ENCODE peak calls at places on chromosome 13, in five cellular contexts. O is lower lobe of right lung, T is colonic mucosa, H is lung, L is GM23248. D is an unnamed sample. For H3K4me1, the result is how much of the 10 kb centered on the place peaks cover.

GRCh38 chr13:30985637-30986205 is 53.3 kb downstream of the TEX26 start:
- DNase-seq in O (no peak), T (no peak), H (no peak), L (peak), D (no peak)

GRCh38 chr13:99698816-99699099 is 197.5 kb downstream of the TM9SF2 start:
- DNase-seq in O (no peak), T (no peak), H (no peak), L (no peak), D (no peak)

GRCh38 chr13:30305456-30305855 is 1.9 kb downstream of the KATNAL1 start:
- DNase-seq in O (no peak), T (no peak), H (no peak), L (no peak), D (no peak)

GRCh38 chr13:60398949-60399589 is 2.0 kb downstream of the TDRD3 start:
- DNase-seq in O (no peak), T (peak), H (no peak), L (peak), D (no peak)

GRCh38 chr13:23966691-23967615 is 69.7 kb upstream of the C1QTNF9B start:
- DNase-seq in O (no peak), T (no peak), H (no peak), L (no peak), D (no peak)

GRCh38 chr13:24892844-24893243 is 128.9 kb downstream of the RNF17 start:
- DNase-seq in O (no peak), T (no peak), H (no peak), L (no peak), D (no peak)

GRCh38 chr13:98536729-98537128 is 40.2 kb downstream of the STK24 start:
- DNase-seq in O (no peak), T (no peak), H (no peak), L (no peak), D (peak)

GRCh38 chr13:36998624-36999041 is 507 bp downstream of the ALG5 start:
- DNase-seq in O (peak), T (peak), H (peak), L (peak), D (no peak)

GRCh38 chr13:20219585-20219984 is 12.5 kb downstream of the GJB6 start:
- DNase-seq in O (no peak), T (no peak), H (no peak), L (no peak), D (no peak)

GRCh38 chr13:66887088-66887487 is 343.0 kb downstream of the PCDH9 start:
- DNase-seq in O (no peak), T (no peak), H (no peak), L (no peak), D (no peak)

GRCh38 chr13:105050696-105051095 is 1484.8 kb downstream of the EFNB2 start:
- DNase-seq in O (no peak), T (no peak), H (no peak), L (no peak), D (no peak)

GRCh38 chr13:43146400-43146799 is 123.0 kb downstream of the DNAJC15 start:
- DNase-seq in O (no peak), T (no peak), H (no peak), L (no peak), D (no peak)

DNA sequence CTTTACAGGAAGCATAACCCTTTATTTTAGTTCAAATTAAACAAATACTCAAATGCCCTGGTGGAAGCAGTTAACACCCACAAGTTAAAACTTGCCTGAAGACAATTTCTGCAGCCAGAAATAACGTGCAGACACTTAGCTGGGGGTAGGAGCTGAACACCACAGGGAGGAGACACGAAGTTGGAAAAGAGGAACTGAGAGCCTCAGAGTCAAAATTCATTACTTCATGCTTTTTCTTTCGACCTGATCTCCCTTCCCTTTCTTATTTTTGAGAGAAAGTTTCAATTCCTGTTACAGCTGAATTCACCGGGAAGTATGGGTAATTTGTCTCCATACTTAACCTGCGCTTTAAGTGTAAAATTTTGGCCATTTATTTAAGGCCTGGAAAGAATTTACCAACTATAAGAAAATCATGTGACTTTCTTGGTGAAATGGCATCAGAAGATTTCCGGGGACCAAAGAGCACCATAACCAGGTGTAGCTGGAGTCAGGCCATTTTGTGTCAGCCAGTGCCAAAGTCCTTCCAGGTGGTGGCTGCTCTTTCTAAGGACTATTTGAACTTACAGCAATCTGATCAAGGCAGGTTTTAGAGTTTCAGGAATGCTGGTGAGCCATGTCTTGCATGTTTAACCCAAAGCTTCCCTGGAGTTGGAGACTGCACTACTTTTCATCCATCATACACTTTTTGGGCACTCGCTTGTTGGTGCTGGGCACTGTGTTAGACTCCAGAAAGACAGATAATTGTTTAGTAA is 46.5 kb upstream of the RCBTB2 start:
- DNase-seq in O (no peak), T (peak), H (no peak), L (no peak), D (no peak)
- H3K4me3 ChIP-seq in O (no peak), T (no peak), H (no peak), L (no peak), D (no peak)

DNA sequence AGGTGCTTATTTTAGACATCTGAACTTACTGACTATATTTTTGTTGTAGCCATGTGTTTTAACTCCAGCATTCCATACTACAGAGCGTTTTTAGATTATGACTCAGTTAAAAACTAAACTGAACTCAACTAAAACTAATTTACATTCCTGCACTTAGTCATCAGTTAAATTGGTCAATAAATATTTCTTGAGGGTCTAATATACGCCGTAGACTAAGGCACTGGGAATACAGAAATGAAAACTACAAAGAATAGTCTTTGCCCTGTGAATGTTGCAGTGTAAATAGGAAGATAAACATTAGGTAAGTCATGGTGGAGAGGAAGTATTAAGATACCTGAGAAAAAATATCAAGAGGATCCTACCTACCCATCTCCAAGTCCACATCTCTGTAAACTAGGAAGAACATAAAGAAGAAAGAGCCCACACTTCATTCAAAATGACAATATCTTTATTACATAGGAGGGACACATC is 52.7 kb downstream of the MBNL2 start:
- DNase-seq in O (no peak), T (no peak), H (no peak), L (peak), D (no peak)
- H3K4me1 ChIP-seq in O (half or more), T (under half), H (under half), L (half or more), D (half or more)

GRCh38 chr13:97212540-97213146 is 9.5 kb upstream of the MBNL2 start:
- DNase-seq in O (no peak), T (peak), H (no peak), L (peak), D (no peak)

GRCh38 chr13:97211357-97211756 is 10.8 kb upstream of the MBNL2 start:
- DNase-seq in O (no peak), T (no peak), H (no peak), L (no peak), D (no peak)

GRCh38 chr13:97211986-97212385 is 10.1 kb upstream of the MBNL2 start:
- DNase-seq in O (no peak), T (no peak), H (no peak), L (no peak), D (no peak)

GRCh38 chr13:97215325-97215724 is 6.8 kb upstream of the MBNL2 start:
- DNase-seq in O (no peak), T (no peak), H (no peak), L (no peak), D (no peak)

DNA sequence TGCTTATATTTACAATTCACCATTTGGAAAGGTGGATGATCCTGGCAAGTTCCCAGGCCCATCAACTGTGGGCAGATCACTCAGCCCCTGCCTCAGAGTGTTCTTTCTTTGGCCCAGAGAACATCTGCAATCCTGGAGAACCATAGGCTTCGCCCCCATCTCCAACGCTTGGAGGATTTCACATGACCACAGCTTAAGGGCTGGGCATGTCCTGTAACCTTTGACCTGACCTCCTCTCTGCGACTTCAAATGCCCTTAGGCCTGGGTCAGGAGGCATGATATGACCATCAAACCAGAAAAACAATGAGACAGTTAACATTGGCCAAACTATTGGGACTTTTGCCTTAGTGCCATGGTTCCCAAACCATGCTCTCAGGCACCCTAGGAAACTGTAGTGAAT is 7.2 kb upstream of the MBNL2 start:
- DNase-seq in O (no peak), T (no peak), H (no peak), L (no peak), D (no peak)
- H3K4me3 ChIP-seq in O (no peak), T (no peak), H (no peak), L (no peak), D (no peak)

DNA sequence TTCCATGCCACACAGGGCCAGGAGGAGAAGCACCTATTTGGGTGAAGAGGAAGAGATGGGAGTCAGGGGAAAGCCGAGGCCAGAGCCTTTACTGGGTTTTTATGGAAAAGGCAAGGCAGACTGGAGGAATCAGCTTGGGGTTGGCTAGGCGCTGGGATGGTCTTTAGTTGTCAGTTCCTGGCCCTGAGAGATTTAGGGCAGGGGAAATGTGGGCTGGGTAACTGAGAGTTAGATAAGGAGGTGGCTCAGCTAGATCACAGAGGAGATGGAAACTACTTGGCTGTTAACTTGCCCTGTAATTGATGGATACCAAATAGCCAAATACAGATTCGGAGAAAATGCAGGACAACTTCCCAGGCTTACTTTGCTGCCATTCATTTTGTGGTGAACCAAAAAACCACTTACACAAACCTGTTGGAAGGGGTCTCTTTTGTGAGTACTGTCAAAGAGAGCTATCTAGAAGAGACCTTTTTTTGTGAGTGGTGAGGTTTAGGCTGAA is 54.0 kb downstream of the LRCH1 start:
- DNase-seq in O (no peak), T (no peak), H (no peak), L (no peak), D (no peak)
- H3K4me1 ChIP-seq in O (half or more), T (under half), H (under half), L (under half), D (half or more)

GRCh38 chr13:40776232-40776631 is 5.2 kb upstream of the MRPS31 start:
- DNase-seq in O (no peak), T (no peak), H (no peak), L (no peak), D (no peak)
- H3K4me3 ChIP-seq in O (no peak), T (no peak), H (no peak), L (no peak), D (no peak)

GRCh38 chr13:87120476-87120875 is 550.7 kb upstream of the SLITRK5 start:
- DNase-seq in O (no peak), T (no peak), H (no peak), L (peak), D (no peak)

GRCh38 chr13:87124785-87125074 is 546.4 kb upstream of the SLITRK5 start:
- DNase-seq in O (no peak), T (no peak), H (no peak), L (no peak), D (no peak)

GRCh38 chr13:87123987-87124784 is 547.0 kb upstream of the SLITRK5 start:
- DNase-seq in O (no peak), T (no peak), H (no peak), L (peak), D (no peak)

GRCh38 chr13:87128006-87128405 is 543.2 kb upstream of the SLITRK5 start:
- DNase-seq in O (no peak), T (no peak), H (no peak), L (peak), D (no peak)

DNA sequence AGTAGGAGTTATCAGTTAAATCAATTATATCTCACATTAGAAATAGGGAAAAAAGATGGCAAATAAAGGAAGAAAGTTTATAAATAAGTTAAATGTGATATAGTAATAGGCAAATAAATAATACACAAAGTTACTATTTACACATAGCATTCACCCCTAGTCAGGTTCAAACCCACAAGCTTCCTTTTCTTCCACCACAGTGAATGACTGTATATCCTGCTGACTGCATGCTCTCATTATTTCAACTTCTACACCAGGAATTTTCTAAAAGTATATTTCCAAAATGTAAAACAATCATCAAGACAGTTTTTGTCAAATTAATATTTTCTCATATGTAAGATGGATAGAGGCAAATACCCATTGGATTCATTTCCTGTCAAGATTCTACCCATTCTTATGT is 548.6 kb upstream of the SLITRK5 start:
- DNase-seq in O (no peak), T (no peak), H (no peak), L (peak), D (no peak)
- H3K4me1 ChIP-seq in O (under half), T (under half), H (under half), L (under half), D (under half)